ENCODE peak calls at places on chromosomes 12 and 14, in six cellular contexts. X is RWPE2, G is spleen, E is pancreas, M is heart right ventricle, J is fibroblast of mammary gland. C is an unnamed sample.

GRCh38 chr14:36134026-36134425 is 42.5 kb downstream of the PTCSC3 start:
- DNase-seq in X (no peak), G (no peak), E (no peak), M (no peak), J (no peak), C (no peak)

GRCh38 chr12:17278946-17279345 is 673.0 kb upstream of the LMO3 start:
- DNase-seq in X (no peak), G (no peak), E (no peak), M (no peak), J (no peak), C (no peak)

GRCh38 chr14:21238823-21239518 is 30.3 kb downstream of the HNRNPC start:
- DNase-seq in X (no peak), G (no peak), E (no peak), M (no peak), J (no peak), C (no peak)

GRCh38 chr12:109469516-109469915 is 7.6 kb downstream of the KCTD10 start:
- DNase-seq in X (no peak), G (no peak), E (no peak), M (no peak), J (peak), C (no peak)

GRCh38 chr14:33917664-33918063 is 33.2 kb downstream of the EGLN3 start:
- DNase-seq in X (no peak), G (no peak), E (no peak), M (no peak), J (no peak), C (no peak)

GRCh38 chr14:104244221-104245011 is 106.0 kb downstream of the KIF26A start:
- DNase-seq in X (peak), G (peak), E (no peak), M (no peak), J (no peak), C (no peak)

GRCh38 chr14:51576112-51576420 is 75.6 kb upstream of the FRMD6 start:
- DNase-seq in X (no peak), G (no peak), E (no peak), M (no peak), J (peak), C (no peak)

GRCh38 chr14:101707863-101708620 is 53.5 kb upstream of the PPP2R5C start:
- DNase-seq in X (peak), G (no peak), E (no peak), M (no peak), J (no peak), C (no peak)

GRCh38 chr12:65595016-65595560 is 229.2 kb upstream of the HMGA2 start:
- DNase-seq in X (no peak), G (no peak), E (no peak), M (no peak), J (no peak), C (no peak)

GRCh38 chr14:55130194-55130550 is 1.1 kb downstream of the LGALS3 start:
- DNase-seq in X (no peak), G (no peak), E (no peak), M (no peak), J (peak), C (no peak)

GRCh38 chr12:53623526-53623925 is 2.7 kb downstream of the ATF7 start:
- DNase-seq in X (no peak), G (no peak), E (no peak), M (peak), J (peak), C (no peak)

GRCh38 chr12:481422-481821 is 21.7 kb downstream of the B4GALNT3 start:
- DNase-seq in X (no peak), G (no peak), E (no peak), M (peak), J (peak), C (peak)

GRCh38 chr12:90090929-90091651 is 382.5 kb upstream of the ATP2B1 start:
- DNase-seq in X (peak), G (no peak), E (no peak), M (no peak), J (peak), C (no peak)

GRCh38 chr12:50505386-50505827 is 622 bp downstream of the DIP2B start:
- DNase-seq in X (no peak), G (peak), E (peak), M (peak), J (peak), C (peak)

GRCh38 chr12:109549613-109550309 is 23.5 kb downstream of the MMAB start:
- DNase-seq in X (no peak), G (no peak), E (no peak), M (no peak), J (no peak), C (no peak)

GRCh38 chr14:55157080-55157479 is 28.0 kb downstream of the LGALS3 start:
- DNase-seq in X (no peak), G (no peak), E (no peak), M (no peak), J (no peak), C (no peak)

GRCh38 chr12:112362309-112362708 is 19.9 kb downstream of the HECTD4 start:
- DNase-seq in X (no peak), G (no peak), E (no peak), M (no peak), J (no peak), C (no peak)

GRCh38 chr12:65536876-65537661 is 258.6 kb downstream of the MSRB3 start:
- DNase-seq in X (peak), G (no peak), E (no peak), M (peak), J (peak), C (no peak)

GRCh38 chr14:21382886-21383847 is 652 bp downstream of the SUPT16H start:
- DNase-seq in X (peak), G (peak), E (peak), M (peak), J (peak), C (no peak)

GRCh38 chr14:93727917-93728650 is 60.2 kb downstream of the PRIMA1 start:
- DNase-seq in X (no peak), G (no peak), E (peak), M (no peak), J (no peak), C (no peak)

GRCh38 chr12:108047130-108047550 is 81.9 kb upstream of the WSCD2 start:
- DNase-seq in X (no peak), G (no peak), E (no peak), M (peak), J (no peak), C (no peak)

GRCh38 chr12:131783915-131784541 is 44.2 kb upstream of the MMP17 start:
- DNase-seq in X (no peak), G (no peak), E (no peak), M (no peak), J (peak), C (no peak)

GRCh38 chr12:47017901-47018479 is 61.4 kb upstream of the PCED1B start:
- DNase-seq in X (peak), G (no peak), E (no peak), M (no peak), J (no peak), C (no peak)

GRCh38 chr12:47015381-47015780 is 64.0 kb upstream of the PCED1B start:
- DNase-seq in X (no peak), G (no peak), E (no peak), M (no peak), J (no peak), C (no peak)

GRCh38 chr12:47012552-47012951 is 66.9 kb upstream of the PCED1B start:
- DNase-seq in X (no peak), G (no peak), E (no peak), M (no peak), J (no peak), C (no peak)

GRCh38 chr12:47017041-47017713 is 62.2 kb upstream of the PCED1B start:
- DNase-seq in X (no peak), G (no peak), E (no peak), M (no peak), J (no peak), C (no peak)

DNA sequence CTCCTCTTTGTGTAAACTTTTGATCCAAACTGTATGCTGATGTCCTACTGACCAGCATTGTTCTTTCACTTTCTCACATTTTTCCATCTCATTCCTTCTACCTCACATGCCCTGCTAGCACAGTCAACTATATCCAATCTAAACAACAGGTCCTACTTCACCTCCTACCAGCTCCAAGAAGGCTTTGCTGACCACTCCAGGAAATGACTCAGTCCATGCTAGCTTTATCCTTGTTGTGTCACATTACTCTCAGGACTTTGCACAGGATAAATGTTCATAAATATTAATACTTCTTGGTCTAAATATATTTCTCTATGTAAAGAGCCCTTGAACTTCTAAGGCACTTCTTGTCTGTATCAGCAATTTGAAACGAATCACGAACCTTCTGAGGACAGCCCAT is 64.9 kb upstream of the PCED1B start:
- DNase-seq in X (no peak), G (no peak), E (no peak), M (no peak), J (peak), C (no peak)
- H3K4me3 ChIP-seq in X (no peak), G (no peak), E (no peak), M (no peak), J (no peak), C (no peak)

GRCh38 chr12:13198240-13198639 is 1.7 kb downstream of the EMP1 start:
- DNase-seq in X (no peak), G (no peak), E (no peak), M (no peak), J (no peak), C (no peak)
- H3K4me3 ChIP-seq in X (peak), G (peak), E (peak), M (peak), J (peak), C (peak)

DNA sequence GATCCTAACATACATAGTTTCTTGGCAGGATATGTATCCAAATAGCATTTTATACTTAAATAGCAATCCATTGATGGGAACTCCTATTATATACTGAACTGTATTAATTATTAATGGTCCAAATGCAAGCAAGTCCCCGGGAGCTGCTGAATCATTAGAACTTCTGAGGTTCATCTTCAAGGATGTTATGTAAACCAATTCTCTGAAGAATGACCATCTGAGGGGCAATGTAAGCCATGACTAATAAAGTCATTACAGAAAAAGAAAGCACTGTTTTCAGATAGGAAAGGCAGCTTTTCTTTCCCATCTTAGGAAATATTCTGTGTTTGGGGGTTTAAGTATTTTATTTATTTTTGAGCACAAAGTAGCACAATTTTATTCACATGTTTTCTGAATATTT is 166.1 kb upstream of the SLC16A7 start:
- DNase-seq in X (no peak), G (no peak), E (no peak), M (no peak), J (peak), C (no peak)
- H3K4me3 ChIP-seq in X (no peak), G (no peak), E (no peak), M (no peak), J (no peak), C (no peak)

GRCh38 chr14:77589099-77589498 is 27.3 kb downstream of the SPTLC2 start:
- DNase-seq in X (no peak), G (no peak), E (no peak), M (no peak), J (no peak), C (no peak)

GRCh38 chr14:77593501-77593911 is 22.9 kb downstream of the SPTLC2 start:
- DNase-seq in X (no peak), G (no peak), E (no peak), M (no peak), J (no peak), C (no peak)

GRCh38 chr14:77590845-77591506 is 25.5 kb downstream of the SPTLC2 start:
- DNase-seq in X (no peak), G (no peak), E (no peak), M (no peak), J (no peak), C (no peak)
- H3K4me3 ChIP-seq in X (no peak), G (no peak), E (no peak), M (no peak), J (no peak), C (no peak)

GRCh38 chr12:46461459-46461858 is 88.9 kb upstream of the SLC38A2 start:
- DNase-seq in X (no peak), G (peak), E (no peak), M (no peak), J (no peak), C (peak)

GRCh38 chr12:46459111-46459510 is 86.5 kb upstream of the SLC38A2 start:
- DNase-seq in X (no peak), G (no peak), E (no peak), M (no peak), J (peak), C (no peak)

GRCh38 chr12:46460682-46461215 is 88.2 kb upstream of the SLC38A2 start:
- DNase-seq in X (no peak), G (no peak), E (no peak), M (no peak), J (no peak), C (no peak)

GRCh38 chr12:46458500-46459106 is 86.0 kb upstream of the SLC38A2 start:
- DNase-seq in X (no peak), G (no peak), E (no peak), M (no peak), J (no peak), C (no peak)

DNA sequence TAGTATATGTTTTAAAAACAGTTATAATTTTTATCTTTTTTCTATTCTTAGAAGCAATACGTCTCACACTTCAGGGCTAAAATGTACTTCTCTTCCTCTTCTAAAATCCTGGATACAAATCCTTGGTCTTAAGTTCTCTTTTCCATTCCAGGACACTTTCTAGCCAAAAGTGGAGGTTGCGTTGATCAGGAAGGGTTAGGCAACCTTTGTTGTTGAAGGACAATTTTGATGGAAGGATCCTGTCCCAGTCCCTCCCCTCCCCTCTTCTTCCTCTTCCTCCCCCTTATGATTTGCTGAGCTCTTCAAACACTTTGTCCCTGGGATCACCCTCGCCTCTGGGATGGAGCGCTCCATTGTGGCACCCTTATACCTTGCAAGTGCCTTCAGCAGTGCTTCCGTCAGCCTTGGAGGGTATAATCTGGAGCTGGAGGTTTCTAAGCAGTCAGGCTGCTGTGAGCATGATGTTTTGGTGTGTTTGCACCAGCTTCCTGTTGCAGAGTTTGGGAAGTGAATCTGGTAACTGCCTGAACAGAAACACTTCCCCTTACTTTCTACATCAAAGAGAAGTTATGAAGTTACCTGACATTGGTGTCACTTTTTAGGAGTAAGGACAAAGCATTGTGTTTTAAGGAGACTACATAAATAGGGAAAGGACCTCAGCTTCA is 87.4 kb upstream of the SLC38A2 start:
- DNase-seq in X (no peak), G (no peak), E (no peak), M (no peak), J (no peak), C (peak)
- H3K4me3 ChIP-seq in X (no peak), G (no peak), E (no peak), M (no peak), J (no peak), C (no peak)

DNA sequence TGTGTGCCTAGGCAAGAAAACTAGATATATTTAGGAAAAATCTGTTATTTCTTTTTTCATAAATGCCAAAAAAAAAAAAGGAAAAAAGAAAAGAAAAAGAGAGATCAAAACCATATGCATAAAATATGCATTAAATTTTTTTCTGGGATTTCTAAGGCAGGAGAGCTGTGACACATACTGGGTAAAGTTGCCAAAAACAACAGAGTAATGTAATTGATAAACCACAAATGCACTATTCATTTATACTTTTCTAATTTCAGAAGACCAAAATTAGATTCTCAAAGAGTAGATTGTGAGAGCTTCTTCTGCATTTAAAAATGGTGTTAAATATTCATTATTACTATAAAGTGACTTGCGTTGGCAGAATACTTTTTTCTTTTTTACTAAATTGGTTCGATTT is 673.8 kb upstream of the MGAT4C start:
- DNase-seq in X (no peak), G (no peak), E (no peak), M (no peak), J (peak), C (no peak)
- H3K4me3 ChIP-seq in X (no peak), G (no peak), E (no peak), M (no peak), J (no peak), C (no peak)

DNA sequence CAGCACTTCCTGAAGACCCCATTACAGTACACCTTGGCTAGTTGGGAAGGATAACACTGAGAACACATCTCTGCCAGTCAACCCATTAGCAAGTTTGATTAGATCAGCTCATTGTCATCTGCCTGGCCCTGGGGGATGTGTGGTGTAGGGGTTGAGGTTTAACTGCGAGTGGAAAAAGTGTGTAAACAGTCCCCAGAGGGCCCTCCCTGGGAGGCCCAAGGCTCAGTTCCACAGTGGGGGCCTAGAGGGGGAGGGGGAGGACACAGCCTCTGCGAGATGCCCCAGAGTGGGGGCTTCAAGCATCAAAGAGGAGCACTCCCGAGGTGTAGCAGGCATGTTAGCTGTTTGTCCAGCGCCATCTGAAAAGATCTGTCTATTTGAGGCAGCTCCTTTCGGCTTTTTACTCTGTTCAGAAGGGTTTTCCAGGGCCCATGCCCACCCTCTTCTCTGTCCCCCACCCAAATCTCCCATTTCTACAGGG is 344 bp downstream of the LPAR5 start:
- DNase-seq in X (no peak), G (peak), E (no peak), M (no peak), J (no peak), C (no peak)
- H3K4me3 ChIP-seq in X (peak), G (peak), E (no peak), M (no peak), J (no peak), C (peak)